ENCODE peak calls at places on chromosomes 13 and 19, in ten cellular contexts. N is transverse colon, C is HCT116, P is breast epithelium, H is SK-N-SH, A is stomach, F is sigmoid colon, G is GM12892, W is prostate gland, T is suprapubic skin. B is an unnamed sample.

GRCh38 chr13:54972838-54973237 is 1944.2 kb downstream of the OLFM4 start:
- DNase-seq in G (no peak), H (no peak), N (no peak), F (no peak), C (no peak), T (no peak), P (no peak), A (no peak), W (no peak), B (no peak)

GRCh38 chr19:49676136-49676689 is 858 bp upstream of the PRMT1 start:
- DNase-seq in T (peak), A (peak), F (peak), G (no peak), W (peak), C (peak), H (peak), P (peak), N (peak), B (no peak)

GRCh38 chr13:33168326-33168960 is 117.1 kb downstream of the STARD13 start:
- DNase-seq in H (no peak), F (no peak), W (no peak), P (no peak), C (no peak), N (no peak), T (no peak), G (no peak), A (no peak), B (no peak)

GRCh38 chr13:112730157-112730671 is 40.4 kb downstream of the ATP11A start:
- DNase-seq in N (no peak), A (peak), T (no peak), W (no peak), P (no peak), F (peak), C (no peak), H (no peak), G (no peak), B (no peak)

GRCh38 chr13:99380402-99380801 is 73.2 kb upstream of the GPR183 start:
- DNase-seq in N (no peak), F (no peak), W (no peak), G (no peak), H (no peak), C (no peak), P (no peak), T (no peak), A (no peak), B (no peak)

GRCh38 chr19:40512473-40513344 is 45.9 kb downstream of the SPTBN4 start:
- DNase-seq in T (no peak), F (no peak), W (no peak), P (no peak), H (peak), A (peak), G (no peak), C (no peak), N (no peak), B (no peak)

GRCh38 chr19:33690461-33691427 is 69.0 kb downstream of the CHST8 start:
- DNase-seq in H (peak), N (no peak), G (no peak), T (peak), W (no peak), P (peak), A (no peak), F (no peak), C (no peak), B (no peak)

GRCh38 chr13:70732611-70733010 is 624.4 kb upstream of the KLHL1 start:
- DNase-seq in F (no peak), G (no peak), A (no peak), H (no peak), N (no peak), P (no peak), T (no peak), W (no peak), C (no peak), B (no peak)

GRCh38 chr13:50678464-50679162 is 164.9 kb downstream of the DLEU7 start:
- DNase-seq in F (no peak), A (no peak), T (no peak), W (no peak), G (no peak), C (peak), N (no peak), P (no peak), H (no peak), B (no peak)

GRCh38 chr19:2144190-2144589 is 7.2 kb downstream of the AP3D1 start:
- DNase-seq in C (no peak), N (no peak), A (no peak), G (no peak), T (no peak), H (no peak), P (no peak), W (no peak), F (no peak), B (peak)

GRCh38 chr19:35549174-35549788 is 3.9 kb downstream of the TMEM147 start:
- DNase-seq in H (peak), N (peak), G (peak), P (no peak), F (no peak), C (peak), W (peak), A (peak), T (no peak), B (no peak)

DNA sequence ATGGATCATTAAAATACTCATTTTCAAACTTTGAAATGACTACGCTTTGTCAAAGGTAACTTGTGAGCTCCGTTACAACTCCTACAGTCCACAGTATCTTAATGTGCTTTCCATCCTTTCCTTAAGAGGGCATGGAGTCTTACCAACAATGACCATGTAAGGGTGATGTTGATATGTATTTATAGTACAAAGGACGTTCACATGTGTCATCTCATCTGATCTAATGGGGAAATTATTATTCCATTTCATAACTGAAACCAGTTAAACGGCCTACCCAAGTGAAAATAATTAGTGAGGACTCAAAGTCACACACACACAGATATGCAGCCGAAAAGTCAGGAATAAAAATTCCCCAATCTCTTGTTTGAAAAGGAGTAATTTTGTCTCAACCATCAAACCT is 9.6 kb downstream of the USP12 start:
- DNase-seq in G (no peak), F (no peak), N (no peak), H (no peak), C (no peak), P (no peak), W (no peak), T (no peak), A (no peak), B (no peak)
- TF ChIP-seq POLR2AphosphoS5 in G (no peak), F (peak), N (no peak), H (no peak), C (no peak), P (no peak), W (no peak), T (no peak), A (no peak), B (no peak)

DNA sequence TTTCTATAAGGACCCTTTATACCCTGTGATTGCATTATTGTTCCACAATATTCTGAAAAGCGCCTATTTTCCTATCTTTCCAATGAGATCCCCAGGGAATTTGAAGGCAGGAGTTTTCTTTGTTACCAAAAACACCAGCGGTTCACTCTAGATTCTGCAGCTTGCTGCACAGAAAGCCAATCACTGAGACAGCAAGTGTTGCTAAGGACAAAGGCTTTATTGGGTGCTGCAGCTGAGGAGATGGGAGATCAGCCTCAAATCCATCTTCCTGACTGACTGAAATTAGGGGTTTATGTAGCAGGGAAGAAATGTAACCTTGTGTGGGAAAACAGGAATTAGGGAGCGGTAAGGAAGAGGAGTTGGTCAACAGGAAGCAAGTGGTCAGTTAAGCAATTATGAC is 42.6 kb upstream of the MYO16 start:
- DNase-seq in F (no peak), T (no peak), G (no peak), N (no peak), H (no peak), C (no peak), A (no peak), W (no peak), P (no peak), B (no peak)
- TF ChIP-seq POLR2AphosphoS5 in F (no peak), T (no peak), G (no peak), N (no peak), H (no peak), C (no peak), A (no peak), W (no peak), P (no peak), B (no peak)

GRCh38 chr13:77225946-77226345 is 100.9 kb downstream of the MYCBP2 start:
- DNase-seq in N (no peak), F (no peak), C (no peak), A (no peak), P (no peak), H (no peak), W (no peak), T (no peak), G (no peak), B (no peak)
- TF ChIP-seq POLR2AphosphoS5 in N (no peak), F (no peak), C (no peak), A (no peak), P (no peak), H (no peak), W (no peak), T (no peak), G (no peak), B (no peak)

GRCh38 chr19:3268326-3268725 is 43.9 kb downstream of the CELF5 start:
- DNase-seq in F (no peak), W (no peak), P (no peak), C (no peak), A (no peak), N (no peak), H (no peak), T (no peak), G (no peak), B (no peak)

GRCh38 chr19:3263866-3264265 is 39.4 kb downstream of the CELF5 start:
- DNase-seq in P (no peak), C (no peak), T (no peak), F (no peak), G (no peak), N (no peak), A (no peak), H (no peak), W (no peak), B (no peak)

GRCh38 chr19:3266792-3267469 is 42.5 kb downstream of the CELF5 start:
- DNase-seq in A (no peak), P (no peak), C (no peak), N (no peak), W (no peak), T (no peak), H (no peak), G (no peak), F (no peak), B (no peak)

GRCh38 chr19:3266092-3266693 is 41.7 kb downstream of the CELF5 start:
- DNase-seq in N (no peak), P (no peak), A (no peak), H (no peak), W (no peak), T (no peak), G (no peak), C (no peak), F (no peak), B (no peak)

GRCh38 chr19:3265432-3265831 is 41.0 kb downstream of the CELF5 start:
- DNase-seq in T (no peak), W (no peak), A (no peak), C (no peak), P (no peak), F (no peak), H (no peak), N (no peak), G (no peak), B (no peak)
- TF ChIP-seq POLR2AphosphoS5 in T (no peak), W (no peak), A (no peak), C (no peak), P (no peak), F (no peak), H (no peak), N (no peak), G (no peak), B (no peak)

GRCh38 chr19:860481-861098 is 1.1 kb downstream of the CFD start:
- DNase-seq in T (no peak), G (no peak), A (peak), P (no peak), W (peak), C (peak), H (peak), F (peak), N (peak), B (no peak)
- TF ChIP-seq POLR2AphosphoS5 in T (no peak), G (no peak), A (peak), P (peak), W (no peak), C (peak), H (no peak), F (no peak), N (peak), B (no peak)

GRCh38 chr13:89673789-89674311 is 1673.6 kb upstream of the MIR17HG start:
- DNase-seq in T (no peak), C (no peak), P (no peak), H (no peak), A (no peak), W (no peak), F (no peak), G (no peak), N (no peak), B (no peak)
- TF ChIP-seq POLR2AphosphoS5 in T (no peak), C (no peak), P (no peak), H (no peak), A (no peak), W (no peak), F (no peak), G (no peak), N (no peak), B (no peak)